ENCODE peak calls at places on chromosomes 3 and 15, in five cellular contexts. K is stomach, R is transverse colon, W is K562, H is A549. I is an unnamed sample.

GRCh38 chr3:18111702-18112311 is 313.3 kb downstream of the SATB1 start:
- DNase-seq in K (no peak), R (no peak), W (no peak), H (no peak), I (no peak)

GRCh38 chr15:82890338-82891024 is 62.0 kb downstream of the HOMER2 start:
- DNase-seq in K (no peak), R (no peak), W (no peak), H (no peak), I (no peak)

GRCh38 chr3:126216416-126216815 is 36.0 kb upstream of the ALDH1L1 start:
- DNase-seq in K (no peak), R (no peak), W (no peak), H (no peak), I (no peak)

GRCh38 chr3:143002083-143002712 is 828 bp downstream of the U2SURP start:
- DNase-seq in K (no peak), R (no peak), W (peak), H (peak), I (no peak)

GRCh38 chr3:122977645-122978466 is 49.7 kb downstream of the SEMA5B start:
- DNase-seq in K (no peak), R (no peak), W (no peak), H (no peak), I (no peak)

GRCh38 chr3:194642769-194643168 is 9.6 kb upstream of the TMEM44 start:
- DNase-seq in K (no peak), R (no peak), W (no peak), H (no peak), I (no peak)

GRCh38 chr3:15711281-15711680 is 86.5 kb downstream of the ANKRD28 start:
- DNase-seq in K (no peak), R (no peak), W (no peak), H (no peak), I (no peak)

GRCh38 chr15:68311464-68311835 is 33.9 kb downstream of the FEM1B start:
- DNase-seq in K (no peak), R (no peak), W (no peak), H (no peak), I (no peak)

GRCh38 chr3:182212479-182213076 is 500.9 kb downstream of the SOX2 start:
- DNase-seq in K (peak), R (no peak), W (no peak), H (peak), I (peak)

GRCh38 chr3:149657796-149658443 is at the start of gene WWTR1:
- DNase-seq in K (peak), R (peak), W (no peak), H (peak), I (peak)

GRCh38 chr3:10957976-10958749 is 34.4 kb upstream of the SLC6A1 start:
- DNase-seq in K (peak), R (peak), W (no peak), H (no peak), I (no peak)

GRCh38 chr15:70234256-70234965 is 136.7 kb upstream of the TLE3 start:
- DNase-seq in K (no peak), R (no peak), W (no peak), H (no peak), I (no peak)

GRCh38 chr15:93854088-93854487 is 377.3 kb upstream of the MCTP2 start:
- DNase-seq in K (no peak), R (no peak), W (no peak), H (no peak), I (no peak)

GRCh38 chr3:121918779-121919483 is 24.7 kb downstream of the SLC15A2 start:
- DNase-seq in K (no peak), R (no peak), W (peak), H (no peak), I (no peak)

GRCh38 chr3:88075061-88075460 is 16.0 kb downstream of the ZNF654 start:
- DNase-seq in K (no peak), R (no peak), W (no peak), H (no peak), I (no peak)

GRCh38 chr3:113247051-113247450 is 35.7 kb downstream of the BOC start:
- DNase-seq in K (no peak), R (no peak), W (no peak), H (no peak), I (no peak)

GRCh38 chr15:96341465-96342142 is 11.1 kb downstream of the NR2F2 start:
- DNase-seq in K (no peak), R (no peak), W (no peak), H (no peak), I (no peak)

GRCh38 chr3:134931045-134931775 is 136.2 kb downstream of the EPHB1 start:
- DNase-seq in K (no peak), R (no peak), W (no peak), H (no peak), I (no peak)

GRCh38 chr3:4981160-4981687 is 2.0 kb downstream of the BHLHE40 start:
- DNase-seq in K (no peak), R (no peak), W (no peak), H (no peak), I (no peak)

GRCh38 chr15:80547264-80547663 is 143.1 kb downstream of the ARNT2 start:
- DNase-seq in K (no peak), R (no peak), W (no peak), H (no peak), I (no peak)

GRCh38 chr15:88132499-88132898 is 124.0 kb downstream of the NTRK3 start:
- DNase-seq in K (no peak), R (no peak), W (no peak), H (no peak), I (no peak)

GRCh38 chr15:38714309-38715072 is 149.9 kb upstream of the RASGRP1 start:
- DNase-seq in K (no peak), R (no peak), W (no peak), H (no peak), I (no peak)

GRCh38 chr3:161859870-161860450 is 363.4 kb downstream of the OTOL1 start:
- DNase-seq in K (no peak), R (no peak), W (no peak), H (no peak), I (no peak)

GRCh38 chr15:81666828-81667227 is 292.8 kb upstream of the TMC3 start:
- DNase-seq in K (no peak), R (no peak), W (no peak), H (no peak), I (no peak)

GRCh38 chr15:55741592-55742497 is 1.1 kb downstream of the PRTG start:
- DNase-seq in K (no peak), R (no peak), W (peak), H (peak), I (no peak)

GRCh38 chr15:72236381-72237285 is 5.6 kb upstream of the PKM start:
- DNase-seq in K (no peak), R (no peak), W (peak), H (no peak), I (no peak)

GRCh38 chr3:112610121-112610520 is 30.8 kb downstream of the CCDC80 start:
- DNase-seq in K (no peak), R (no peak), W (peak), H (no peak), I (no peak)

GRCh38 chr3:138921316-138922292 is 25.3 kb downstream of the FOXL2 start:
- DNase-seq in K (no peak), R (no peak), W (no peak), H (no peak), I (no peak)

GRCh38 chr3:57173687-57174086 is 8.5 kb upstream of the IL17RD start:
- DNase-seq in K (no peak), R (no peak), W (no peak), H (no peak), I (no peak)

GRCh38 chr3:185572183-185572582 is 13.9 kb upstream of the SENP2 start:
- DNase-seq in K (no peak), R (no peak), W (peak), H (no peak), I (no peak)

GRCh38 chr3:4977001-4977888 is 2.0 kb upstream of the BHLHE40 start:
- DNase-seq in K (peak), R (peak), W (peak), H (peak), I (peak)

GRCh38 chr3:63387568-63387967 is 109.5 kb downstream of the SYNPR start:
- DNase-seq in K (no peak), R (no peak), W (no peak), H (no peak), I (no peak)

GRCh38 chr3:166263460-166263859 is 426.2 kb upstream of the BCHE start:
- DNase-seq in K (no peak), R (no peak), W (peak), H (no peak), I (no peak)

GRCh38 chr3:146625117-146625775 is 20.1 kb upstream of the PLSCR5 start:
- DNase-seq in K (no peak), R (no peak), W (no peak), H (no peak), I (no peak)

GRCh38 chr3:39434574-39434973 is 28.1 kb downstream of the RPSA start:
- DNase-seq in K (no peak), R (no peak), W (no peak), H (no peak), I (no peak)

GRCh38 chr3:8667429-8668091 is 23.0 kb upstream of the SSUH2 start:
- DNase-seq in K (no peak), R (no peak), W (no peak), H (no peak), I (no peak)

GRCh38 chr3:8668216-8668615 is 23.6 kb upstream of the SSUH2 start:
- DNase-seq in K (no peak), R (no peak), W (no peak), H (no peak), I (no peak)

GRCh38 chr3:8662594-8662993 is 18.0 kb upstream of the SSUH2 start:
- DNase-seq in K (no peak), R (no peak), W (no peak), H (no peak), I (no peak)

GRCh38 chr3:8663177-8664061 is 18.8 kb upstream of the SSUH2 start:
- DNase-seq in K (peak), R (peak), W (peak), H (peak), I (peak)

DNA sequence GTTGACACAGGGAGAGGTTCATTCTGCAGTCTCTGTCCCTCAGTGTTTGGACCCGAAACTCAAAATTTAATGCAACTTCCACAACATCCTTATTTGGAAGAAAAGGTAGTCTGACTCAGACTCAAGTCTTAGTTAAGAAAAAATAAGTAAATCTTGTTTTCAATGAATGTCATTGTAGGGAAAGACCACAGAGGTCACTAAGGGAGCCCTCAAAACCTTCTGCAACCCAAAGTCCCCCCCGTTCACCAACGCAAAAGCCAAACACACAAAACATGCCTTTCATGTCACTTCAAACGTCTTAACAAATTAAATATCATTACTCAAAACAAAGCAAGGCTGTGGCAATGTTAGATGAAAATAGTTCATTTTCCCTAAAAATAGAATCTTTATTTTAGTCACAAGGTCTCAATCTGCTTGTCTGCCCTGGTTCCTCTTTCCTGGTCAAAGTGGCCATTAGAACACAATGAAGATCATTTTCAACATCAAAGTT is 20.9 kb upstream of the SSUH2 start:
- DNase-seq in K (no peak), R (no peak), W (no peak), H (no peak), I (no peak)
- TF ChIP-seq EP300 in K (no peak), R (no peak), W (no peak), H (no peak), I (no peak)

DNA sequence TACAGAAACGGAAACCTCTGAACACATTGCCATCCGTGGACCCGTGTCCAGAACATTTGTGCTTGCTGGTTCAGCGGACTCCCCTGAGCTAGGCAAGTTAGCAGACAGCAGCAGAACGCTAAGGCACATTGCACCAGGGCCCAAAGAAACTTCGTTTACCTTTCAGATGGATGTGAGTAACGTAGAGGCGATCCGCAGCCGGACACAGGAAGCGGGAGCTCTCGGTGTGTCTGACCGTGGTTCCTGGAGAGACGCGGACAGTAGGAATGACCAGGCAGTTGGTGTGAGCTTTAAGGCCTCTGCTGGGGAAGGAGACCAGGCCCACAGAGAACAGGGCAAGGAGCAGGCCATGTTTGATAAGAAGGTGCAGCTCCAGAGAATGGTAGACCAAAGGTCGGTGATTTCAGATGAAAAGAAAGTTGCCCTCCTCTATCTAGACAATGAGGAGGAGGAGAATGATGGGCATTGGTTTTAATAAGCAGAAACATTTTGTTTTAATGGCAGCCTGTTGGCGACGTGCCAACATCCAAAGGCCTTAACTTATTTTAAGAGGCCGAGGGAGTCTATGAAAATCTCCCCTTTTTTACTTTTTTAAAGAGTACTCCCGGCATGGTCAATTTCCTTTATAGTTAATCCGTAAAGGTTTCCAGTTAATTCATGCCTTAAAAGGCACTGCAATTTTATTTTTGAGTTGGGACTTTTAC is 27.9 kb downstream of the SYNM start:
- DNase-seq in K (no peak), R (no peak), W (no peak), H (no peak), I (no peak)
- H3K27ac ChIP-seq in K (no peak), R (peak), W (no peak), H (no peak), I (no peak)

GRCh38 chr3:177382944-177383343 is 185.7 kb upstream of the TBL1XR1 start:
- DNase-seq in K (no peak), R (no peak), W (no peak), H (no peak), I (no peak)
- H3K4me3 ChIP-seq in K (no peak), R (no peak), W (no peak), H (no peak), I (no peak)

DNA sequence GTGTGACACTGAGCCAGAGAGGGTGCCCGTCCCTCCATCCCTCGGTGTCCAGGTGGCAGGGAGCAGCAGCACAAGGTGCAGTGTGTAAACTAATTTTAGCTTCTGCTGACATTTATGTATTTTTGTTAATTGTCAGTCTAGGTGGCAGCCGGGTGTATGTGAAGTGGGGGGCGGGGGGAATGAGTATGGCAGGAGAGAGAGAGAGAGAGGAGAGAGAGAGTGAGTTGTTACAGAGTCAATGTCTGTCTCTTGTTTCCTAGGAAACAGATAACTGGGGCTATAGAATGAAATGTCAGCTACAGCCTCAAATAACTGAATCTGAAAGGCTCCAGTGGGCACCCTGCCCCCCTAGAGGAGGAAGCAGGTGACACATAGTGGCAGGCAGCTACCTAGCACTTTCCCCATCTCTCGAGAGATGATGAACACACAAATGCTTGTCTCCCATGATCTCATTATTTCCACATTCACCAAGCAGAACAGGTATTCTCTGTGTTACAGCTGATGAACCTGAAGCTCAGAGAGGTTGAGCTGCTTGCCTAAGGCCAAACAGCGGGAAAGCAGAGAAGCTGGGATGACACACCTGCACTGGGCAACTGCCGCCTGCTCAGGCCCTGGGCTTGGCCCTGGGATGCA is 24.7 kb downstream of the RASGRF1 start:
- DNase-seq in K (no peak), R (no peak), W (no peak), H (no peak), I (no peak)
- TF ChIP-seq EP300 in K (no peak), R (no peak), W (no peak), H (no peak), I (no peak)

GRCh38 chr15:101370330-101371024 is 75.4 kb upstream of the SNRPA1 start:
- DNase-seq in K (no peak), R (peak), W (no peak), H (no peak), I (no peak)
- H3K27ac ChIP-seq in K (no peak), R (no peak), W (no peak), H (no peak), I (no peak)

GRCh38 chr15:66369773-66370651 is 13.5 kb upstream of the TIPIN start:
- DNase-seq in K (no peak), R (no peak), W (peak), H (peak), I (no peak)
- H3K4me3 ChIP-seq in K (peak), R (no peak), W (no peak), H (peak), I (peak)

DNA sequence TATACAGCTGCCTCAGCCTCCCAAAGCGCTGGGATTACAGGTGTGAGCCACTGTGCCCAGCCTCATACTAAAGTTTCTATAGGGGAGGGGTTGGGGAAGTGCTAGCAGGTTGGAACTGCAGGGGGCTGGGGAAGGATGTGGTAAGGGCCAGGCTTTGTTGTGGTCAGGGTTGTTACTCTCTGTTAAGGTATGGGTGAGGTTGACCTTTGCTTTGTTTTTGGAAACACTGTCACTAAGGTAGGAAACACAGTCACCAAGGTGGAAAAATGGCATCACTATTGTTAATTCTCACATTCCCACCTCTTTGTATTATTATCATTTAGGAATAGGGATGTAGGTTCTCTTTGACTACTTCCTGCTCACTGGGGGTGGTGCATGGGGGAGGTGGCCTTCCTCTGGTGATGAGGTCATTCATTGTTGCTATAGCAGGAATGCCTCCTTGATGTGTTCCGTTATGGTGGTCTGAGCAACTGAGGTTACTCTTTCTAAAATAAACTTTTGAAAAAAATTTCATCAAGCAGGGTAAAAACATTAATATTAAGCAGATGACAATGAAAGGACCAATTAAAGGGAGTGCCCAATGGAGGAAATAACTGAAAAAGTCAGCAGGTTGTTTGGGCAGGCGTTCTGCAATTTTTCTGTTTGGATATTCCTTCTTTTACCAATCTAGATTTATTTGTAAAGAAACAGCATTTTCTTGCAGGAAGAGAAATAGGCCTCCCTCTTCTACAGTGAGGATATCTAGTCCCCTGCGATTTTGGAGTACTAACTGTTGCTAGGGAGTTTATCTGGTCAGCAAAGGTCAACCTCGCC is 150.5 kb downstream of the WDR76 start:
- DNase-seq in K (no peak), R (no peak), W (no peak), H (no peak), I (no peak)
- TF ChIP-seq EP300 in K (no peak), R (no peak), W (no peak), H (no peak), I (no peak)

DNA sequence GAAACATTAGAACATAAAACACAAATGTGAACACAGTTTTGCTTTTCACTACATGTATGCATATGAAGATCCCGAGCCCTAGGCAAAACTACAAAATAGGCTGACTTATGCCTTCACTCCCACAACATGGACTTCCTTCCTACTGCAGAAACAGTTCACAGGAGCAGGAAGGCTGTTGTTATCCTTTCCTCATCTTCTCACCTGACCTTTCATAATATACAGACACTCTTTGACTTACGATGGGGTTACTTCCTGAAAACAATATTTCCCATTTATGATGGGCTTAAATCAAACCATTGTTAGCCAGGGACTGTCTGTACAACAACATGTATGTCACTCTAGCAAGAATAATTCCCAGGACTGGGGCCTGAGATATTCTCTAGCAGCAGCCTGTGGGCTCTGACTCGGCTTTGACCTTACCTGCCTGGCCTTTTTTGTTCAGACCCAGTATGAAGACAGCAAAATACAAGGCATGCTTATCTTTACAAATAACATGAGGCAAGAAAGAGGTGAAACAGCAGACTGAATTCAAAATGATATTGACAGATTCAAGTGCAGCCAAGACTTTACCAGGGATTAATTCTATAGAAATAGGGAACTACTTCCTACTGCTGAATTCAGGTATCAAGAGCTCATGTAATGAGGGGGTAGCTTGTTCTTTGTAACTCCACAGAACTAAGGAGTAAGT is 51.8 kb upstream of the PLXND1 start:
- DNase-seq in K (no peak), R (no peak), W (peak), H (no peak), I (no peak)
- H3K27ac ChIP-seq in K (no peak), R (no peak), W (peak), H (peak), I (no peak)